ENCODE peak calls at places on chromosomes 2 and 18, in five cellular contexts. D is MM.1S, Q is heart left ventricle, N is ovary, Y is esophagus squamous epithelium. B is an unnamed sample. For H3K4me1 and H3K36me3, the result is how much of the 10 kb centered on the place peaks cover.

GRCh38 chr2:202269585-202269984 is 4.0 kb downstream of the NOP58 start:
- DNase-seq in D (peak), Q (no peak), N (no peak), Y (no peak), B (peak)

GRCh38 chr2:219706823-219707281 is 79.4 kb downstream of the SLC4A3 start:
- DNase-seq in D (no peak), Q (no peak), N (no peak), Y (no peak), B (no peak)

GRCh38 chr2:112821682-112822081 is 14.9 kb downstream of the IL1B start:
- DNase-seq in D (no peak), Q (no peak), N (no peak), Y (no peak), B (no peak)

GRCh38 chr2:239302808-239303557 is 97.8 kb downstream of the HDAC4 start:
- DNase-seq in D (no peak), Q (peak), N (peak), Y (no peak), B (peak)

GRCh38 chr2:74516070-74516633 is 1.9 kb downstream of the TLX2 start:
- DNase-seq in D (no peak), Q (peak), N (no peak), Y (no peak), B (peak)

GRCh38 chr18:43596106-43596712 is 318.9 kb upstream of the SYT4 start:
- DNase-seq in D (peak), Q (no peak), N (no peak), Y (no peak), B (peak)

GRCh38 chr2:128490321-128490720 is 171.7 kb upstream of the HS6ST1 start:
- DNase-seq in D (no peak), Q (no peak), N (no peak), Y (no peak), B (no peak)

GRCh38 chr2:110858993-110859770 is 126.8 kb downstream of the ACOXL start:
- DNase-seq in D (peak), Q (no peak), N (no peak), Y (no peak), B (peak)

GRCh38 chr2:176493221-176493825 is 224.1 kb downstream of the MTX2 start:
- DNase-seq in D (no peak), Q (no peak), N (no peak), Y (no peak), B (no peak)

GRCh38 chr18:61612517-61612916 is 279.3 kb downstream of the CDH20 start:
- DNase-seq in D (no peak), Q (no peak), N (no peak), Y (no peak), B (peak)

GRCh38 chr2:74374509-74375205 is 5.5 kb downstream of the DCTN1 start:
- DNase-seq in D (no peak), Q (peak), N (peak), Y (no peak), B (peak)

GRCh38 chr18:43061318-43061717 is 54.2 kb downstream of the RIT2 start:
- DNase-seq in D (no peak), Q (no peak), N (no peak), Y (no peak), B (no peak)

GRCh38 chr2:227623225-227623624 is 5.9 kb downstream of the SCYGR4 start:
- DNase-seq in D (no peak), Q (no peak), N (no peak), Y (no peak), B (peak)

GRCh38 chr2:60884795-60885194 is 3.4 kb downstream of the REL start:
- DNase-seq in D (no peak), Q (no peak), N (no peak), Y (no peak), B (peak)

GRCh38 chr2:150619607-150620330 is 132.3 kb upstream of the RND3 start:
- DNase-seq in D (no peak), Q (no peak), N (no peak), Y (no peak), B (no peak)

DNA sequence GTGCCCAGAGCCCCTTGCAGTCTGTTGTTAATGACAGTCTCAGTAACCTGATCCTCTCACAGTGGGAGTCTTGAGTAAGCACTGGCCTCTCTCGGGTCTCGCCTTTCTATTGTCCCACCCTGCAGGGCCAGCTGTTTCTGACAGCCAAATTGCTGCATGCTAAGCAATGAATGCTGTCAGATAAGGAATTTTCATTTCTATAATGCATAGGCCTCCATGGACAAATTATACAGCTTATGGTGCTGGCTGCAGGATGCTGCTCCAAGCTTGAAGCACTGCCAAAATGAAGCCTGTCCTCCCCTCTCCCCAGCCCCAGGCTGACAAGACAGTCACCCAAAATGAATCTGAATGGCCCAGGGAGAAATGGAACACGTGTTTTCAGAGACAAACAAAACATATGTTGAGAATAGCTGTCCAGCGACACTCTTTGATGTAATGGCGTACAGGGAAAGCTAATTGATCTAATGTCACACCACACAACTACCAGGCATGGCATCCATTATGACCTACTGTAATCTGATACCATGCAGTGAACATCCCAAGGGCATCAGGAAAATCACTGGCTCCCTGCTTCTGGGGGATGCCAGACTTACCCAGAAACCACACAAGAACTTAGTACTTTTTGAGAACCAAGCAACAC is 36.8 kb downstream of the ACVR1 start:
- DNase-seq in D (no peak), Q (no peak), N (peak), Y (no peak), B (no peak)
- H3K4me3 ChIP-seq in D (no peak), Q (no peak), N (no peak), Y (no peak), B (no peak)

GRCh38 chr18:44791520-44791919 is 110.8 kb downstream of the SETBP1 start:
- DNase-seq in D (no peak), Q (peak), N (no peak), Y (no peak), B (no peak)
- H3K4me1 ChIP-seq in D (under half), Q (under half), N (under half), Y (under half), B (under half)

DNA sequence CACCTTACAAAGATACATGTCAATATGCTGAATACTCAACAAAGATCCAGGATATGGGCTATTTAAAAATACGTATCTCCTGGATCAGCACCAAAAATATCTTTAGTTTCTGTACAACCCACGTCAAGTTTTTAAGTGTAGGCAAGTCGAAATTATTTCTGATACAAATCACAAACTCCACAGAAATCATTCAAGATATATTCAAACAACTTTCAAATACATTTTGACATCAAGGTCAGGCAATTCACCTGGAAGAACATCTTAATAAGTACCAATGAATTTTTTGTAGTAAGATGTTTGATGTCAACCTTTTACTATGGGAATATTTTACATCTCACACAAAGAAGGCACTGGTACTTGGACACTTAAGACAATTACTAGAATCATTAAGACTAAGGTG is 86.2 kb downstream of the CUL3 start:
- DNase-seq in D (no peak), Q (no peak), N (no peak), Y (no peak), B (no peak)
- H3K36me3 ChIP-seq in D (under half), Q (half or more), N (under half), Y (half or more), B (under half)

GRCh38 chr18:13300796-13301195 is 82.2 kb downstream of the LDLRAD4 start:
- DNase-seq in D (no peak), Q (no peak), N (no peak), Y (no peak), B (no peak)
- H3K4me3 ChIP-seq in D (no peak), Q (no peak), N (no peak), Y (no peak), B (no peak)

DNA sequence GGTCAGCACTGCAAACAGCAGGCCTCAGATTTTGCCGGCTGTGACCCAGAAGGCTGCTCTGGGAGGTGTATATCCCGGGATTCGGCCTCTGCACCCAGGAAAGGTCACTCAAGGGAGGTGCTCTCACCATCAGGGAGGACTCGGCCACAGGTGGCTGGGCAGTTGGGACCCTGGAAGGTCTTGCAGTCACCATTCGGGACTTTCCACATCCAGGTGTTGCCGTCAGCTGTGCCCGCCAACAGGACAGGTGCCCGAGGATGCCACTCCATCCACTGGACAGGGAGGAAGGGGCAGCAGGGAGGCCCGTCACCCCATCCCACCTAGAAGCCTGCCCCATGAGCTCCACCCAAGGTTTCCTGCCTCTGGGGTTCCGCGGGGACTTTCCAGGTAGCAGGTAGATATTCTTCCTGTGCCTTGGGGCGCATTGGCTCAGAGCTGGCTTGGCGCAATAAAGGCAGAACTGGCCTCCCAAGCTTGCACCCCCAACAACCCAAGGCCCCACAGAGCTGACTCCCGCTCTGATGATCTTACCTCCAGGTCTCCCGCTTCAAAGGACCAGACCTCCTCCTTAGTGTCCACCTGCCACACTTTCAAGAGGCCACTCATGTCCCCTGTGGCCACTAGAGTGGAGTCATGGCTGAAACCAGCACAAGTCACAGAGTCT is 3.5 kb downstream of the AAMP start:
- DNase-seq in D (no peak), Q (no peak), N (no peak), Y (no peak), B (no peak)
- H3K4me1 ChIP-seq in D (under half), Q (under half), N (under half), Y (under half), B (under half)

GRCh38 chr18:5268874-5269273 is 26.7 kb downstream of the ZBTB14 start:
- DNase-seq in D (no peak), Q (no peak), N (no peak), Y (no peak), B (no peak)
- H3K36me3 ChIP-seq in D (under half), Q (under half), N (under half), Y (under half), B (under half)